ENCODE peak calls at places on chromosomes 4 and X, in nine cellular contexts. W is GM20000; Y is activated naive CD4-positive, alpha-beta T cell treated with anti-CD3 and anti-CD28 coated beads, Interleukin-2, amount 10 ng/mL, durations not matched to agents 7 days and 5 days; J is nucleus accumbens; B is right lobe of liver; C is T-cell; S is hypothalamus; H is fibroblast of gingiva; M is neural crest cell. U is an unnamed sample.

GRCh38 chr4:22708961-22709360 is 16.2 kb downstream of the GBA3 start:
- DNase-seq in M (no peak), Y (no peak), H (no peak), B (no peak), W (no peak), S (no peak), J (no peak), C (no peak), U (no peak)

GRCh38 chrX:112851806-112852205 is 11.2 kb upstream of the AMOT start:
- DNase-seq in Y (no peak), M (no peak), B (no peak), J (no peak), S (no peak), W (peak; percentile 63), H (peak; percentile 71), C (no peak), U (no peak)

GRCh38 chr4:176841730-176842129 is 49.0 kb upstream of the VEGFC start:
- DNase-seq in J (no peak), C (no peak), M (no peak), W (no peak), Y (no peak), S (no peak), B (no peak), H (no peak), U (no peak)

GRCh38 chr4:189202182-189202868 is 738.3 kb upstream of the FRG1 start:
- DNase-seq in B (peak; percentile 66), S (peak; percentile 39), C (no peak), J (no peak), Y (peak; percentile 37), W (peak; percentile 23), M (peak; percentile 53), H (peak; percentile 62), U (peak; percentile 64)

GRCh38 chr4:173167793-173168395 is 717 bp upstream of the GALNT7 start:
- DNase-seq in J (no peak), M (no peak), B (peak; percentile 42), Y (peak; percentile 49), C (no peak), S (peak; percentile 27), W (peak; percentile 43), H (peak; percentile 6), U (peak; percentile 67)

GRCh38 chr4:1192091-1192492 is 19.7 kb upstream of the SPON2 start:
- DNase-seq in Y (no peak), M (no peak), C (no peak), J (peak; percentile 71), B (peak; percentile 86), H (peak; percentile 93), W (no peak), S (peak; percentile 68), U (no peak)

GRCh38 chr4:69881173-69881773 is 21.3 kb upstream of the SULT1E1 start:
- DNase-seq in M (no peak), W (peak; percentile 29), J (no peak), C (peak; percentile 1), B (peak; percentile 17), H (peak; percentile 44), S (no peak), Y (peak; percentile 45), U (no peak)

GRCh38 chrX:46758163-46758955 is 559 bp downstream of the SLC9A7 start:
- DNase-seq in C (peak; percentile 0), M (peak; percentile 1), Y (peak; percentile 38), S (peak; percentile 2), W (peak; percentile 14), H (peak; percentile 2), J (no peak), B (peak; percentile 30), U (peak; percentile 39)

GRCh38 chr4:7754565-7755262 is 184.9 kb downstream of the AFAP1 start:
- DNase-seq in M (no peak), S (no peak), W (no peak), B (no peak), H (no peak), Y (no peak), C (no peak), J (no peak), U (no peak)

GRCh38 chr4:161457311-161457710 is 706.5 kb downstream of the FSTL5 start:
- DNase-seq in J (no peak), W (no peak), S (no peak), Y (no peak), C (no peak), M (no peak), H (no peak), B (no peak), U (no peak)

GRCh38 chr4:112736718-112737135 is 99.8 kb downstream of the LARP7 start:
- DNase-seq in Y (no peak), S (no peak), C (no peak), M (no peak), W (peak; percentile 17), J (no peak), B (no peak), H (no peak), U (no peak)

GRCh38 chr4:104519588-104519987 is 24.9 kb upstream of the CXXC4 start:
- DNase-seq in H (no peak), Y (no peak), C (no peak), W (peak; percentile 15), S (no peak), J (no peak), M (no peak), B (no peak), U (no peak)

GRCh38 chr4:8310306-8310705 is 40.8 kb downstream of the HTRA3 start:
- DNase-seq in B (no peak), J (no peak), M (no peak), W (no peak), C (no peak), Y (no peak), H (no peak), S (no peak), U (no peak)

GRCh38 chr4:182871616-182872015 is 45.6 kb downstream of the DCTD start:
- DNase-seq in J (no peak), S (no peak), Y (no peak), C (no peak), W (no peak), B (no peak), M (no peak), H (no peak), U (no peak)

GRCh38 chr4:26861434-26862186 is 969 bp downstream of the STIM2 start:
- DNase-seq in M (peak; percentile 61), H (peak; percentile 52), S (peak; percentile 65), Y (peak; percentile 88), W (peak; percentile 66), B (peak; percentile 82), C (peak; percentile 73), J (peak; percentile 63), U (no peak)

GRCh38 chr4:165111906-165112257 is 778 bp downstream of the TMEM192 start:
- DNase-seq in J (no peak), Y (no peak), C (no peak), H (no peak), B (no peak), W (no peak), M (no peak), S (no peak), U (no peak)

GRCh38 chr4:139556071-139556734 is at the start of gene SETD7:
- DNase-seq in J (peak; percentile 49), B (peak; percentile 82), H (peak; percentile 82), W (peak; percentile 65), C (peak; percentile 41), S (peak; percentile 77), Y (peak; percentile 74), M (peak; percentile 51), U (peak; percentile 90)

GRCh38 chrX:10769696-10770619 is 149.6 kb upstream of the MID1 start:
- DNase-seq in B (no peak), J (no peak), W (no peak), C (no peak), M (peak; percentile 18), H (peak; percentile 57), Y (no peak), S (no peak), U (peak; percentile 40)

GRCh38 chrX:20567108-20567507 is 300.4 kb upstream of the RPS6KA3 start:
- DNase-seq in C (no peak), B (no peak), H (no peak), S (no peak), W (no peak), M (no peak), Y (no peak), J (no peak), U (no peak)

GRCh38 chr4:17492058-17492741 is 19.7 kb downstream of the QDPR start:
- DNase-seq in J (no peak), Y (no peak), B (no peak), H (no peak), C (no peak), S (no peak), M (no peak), W (no peak), U (no peak)

GRCh38 chrX:39301041-39301440 is 499.8 kb downstream of the MID1IP1 start:
- DNase-seq in C (no peak), M (no peak), B (no peak), S (no peak), Y (no peak), H (no peak), W (no peak), J (no peak), U (no peak)

GRCh38 chr4:151833174-151833573 is 72.4 kb upstream of the GATB start:
- DNase-seq in C (no peak), M (no peak), J (no peak), S (no peak), W (peak; percentile 35), Y (no peak), B (no peak), H (no peak), U (no peak)